ENCODE peak calls at places on chromosomes 13 and 19, in four cellular contexts. K, N, T and E are unnamed samples.

GRCh38 chr19:43774103-43774939 is 6.5 kb downstream of the KCNN4 start:
- DNase-seq in N (no peak), K (no peak), T (peak; percentile 63), E (no peak)

GRCh38 chr13:44710576-44710975 is 134.4 kb upstream of the TSC22D1 start:
- DNase-seq in T (no peak), K (no peak), N (peak; percentile 5), E (no peak)

GRCh38 chr19:46447824-46448223 is 19.1 kb upstream of the PNMA8C start:
- DNase-seq in T (no peak), K (no peak), N (no peak), E (no peak)

GRCh38 chr13:45889582-45890243 is 38.2 kb upstream of the SIAH3 start:
- DNase-seq in N (no peak), K (no peak), T (no peak), E (no peak)

GRCh38 chr19:2495130-2495641 is 19.3 kb downstream of the GADD45B start:
- DNase-seq in T (no peak), K (no peak), N (no peak), E (no peak)

GRCh38 chr19:12778020-12778904 is 2.9 kb upstream of the HOOK2 start:
- DNase-seq in K (no peak), T (no peak), N (no peak), E (no peak)

GRCh38 chr13:112916296-112916695 is 52.7 kb upstream of the MCF2L start:
- DNase-seq in T (no peak), K (no peak), N (no peak), E (no peak)

GRCh38 chr13:35917252-35917941 is 213.8 kb downstream of the DCLK1 start:
- DNase-seq in N (no peak), T (no peak), K (no peak), E (no peak)

GRCh38 chr13:71729441-71729840 is 137.6 kb downstream of the DACH1 start:
- DNase-seq in N (no peak), K (no peak), T (no peak), E (no peak)

GRCh38 chr13:20998649-20999415 is 62.6 kb downstream of the LATS2 start:
- DNase-seq in T (no peak), N (no peak), K (no peak), E (no peak)

GRCh38 chr19:8127311-8127710 is 22.1 kb downstream of the FBN3 start:
- DNase-seq in N (no peak), T (no peak), K (no peak), E (no peak)

GRCh38 chr13:42547615-42548014 is 26.3 kb upstream of the TNFSF11 start:
- DNase-seq in T (no peak), K (no peak), N (no peak), E (no peak)

GRCh38 chr19:814108-815078 is 7.4 kb downstream of the PLPPR3 start:
- DNase-seq in T (no peak), N (no peak), K (no peak), E (no peak)

GRCh38 chr19:13691569-13691968 is 72.8 kb upstream of the MRI1 start:
- DNase-seq in K (no peak), N (no peak), T (no peak), E (no peak)

GRCh38 chr19:4068058-4068966 is 1.6 kb upstream of the ZBTB7A start:
- DNase-seq in N (no peak), K (no peak), T (no peak), E (no peak)

GRCh38 chr19:13068064-13068807 is 34.4 kb downstream of the LYL1 start:
- DNase-seq in K (no peak), N (no peak), T (no peak), E (no peak)

GRCh38 chr19:55637534-55637933 is 3.3 kb upstream of the ZNF580 start:
- DNase-seq in T (no peak), K (no peak), N (no peak), E (no peak)

GRCh38 chr13:103528437-103528836 is 462.2 kb upstream of the SLC10A2 start:
- DNase-seq in T (no peak), N (no peak), K (no peak), E (no peak)

GRCh38 chr13:42101821-42102580 is 53.6 kb downstream of the DGKH start:
- DNase-seq in K (no peak), N (no peak), T (no peak), E (no peak)

GRCh38 chr19:21812448-21812847 is 23.5 kb downstream of the ZNF43 start:
- DNase-seq in T (no peak), N (no peak), K (no peak), E (no peak)

GRCh38 chr13:39559838-39560237 is 43.2 kb downstream of the LHFPL6 start:
- DNase-seq in N (no peak), T (no peak), K (no peak), E (no peak)

GRCh38 chr13:108315273-108315672 is 45.8 kb downstream of the TNFSF13B start:
- DNase-seq in K (no peak), T (no peak), N (peak; percentile 5), E (no peak)

GRCh38 chr13:60152904-60153303 is 10.8 kb downstream of the DIAPH3 start:
- DNase-seq in K (no peak), N (no peak), T (no peak), E (no peak)

GRCh38 chr13:25095862-25096453 is at the start of gene PABPC3:
- DNase-seq in T (no peak), K (no peak), N (no peak), E (no peak)

GRCh38 chr19:1661995-1662394 is 9.6 kb upstream of the TCF3 start:
- DNase-seq in T (no peak), K (no peak), N (no peak), E (no peak)

GRCh38 chr13:35703061-35703460 is 226.6 kb upstream of the MAB21L1 start:
- DNase-seq in T (no peak), K (no peak), N (no peak), E (no peak)

GRCh38 chr13:25806304-25806974 is 245.4 kb downstream of the SHISA2 start:
- DNase-seq in K (no peak), T (no peak), N (peak; percentile 25), E (no peak)

GRCh38 chr13:57832187-57832586 is 200.6 kb downstream of the PCDH17 start:
- DNase-seq in K (no peak), N (no peak), T (no peak), E (no peak)

GRCh38 chr19:18870531-18871172 is 25.3 kb downstream of the CERS1 start:
- DNase-seq in N (no peak), T (no peak), K (no peak), E (no peak)

GRCh38 chr13:46489586-46490023 is 63.4 kb upstream of the LRCH1 start:
- DNase-seq in N (no peak), K (no peak), T (no peak), E (no peak)

GRCh38 chr13:34020388-34020787 is 202.4 kb downstream of the RFC3 start:
- DNase-seq in N (no peak), T (no peak), K (no peak), E (no peak)

GRCh38 chr19:55075366-55075998 is at the start of gene EPS8L1:
- DNase-seq in K (no peak), T (no peak), N (no peak), E (no peak)

GRCh38 chr19:39401549-39402416 is 4.9 kb upstream of the ZFP36 start:
- DNase-seq in T (peak; percentile 96), K (no peak), N (no peak), E (no peak)

GRCh38 chr19:23823952-23824389 is 65.3 kb upstream of the ZNF681 start:
- DNase-seq in T (peak; percentile 9), N (peak; percentile 12), K (peak; percentile 34), E (peak; percentile 33)

GRCh38 chr19:48244289-48244688 is 11.4 kb downstream of the CARD8 start:
- DNase-seq in N (no peak), K (no peak), T (no peak), E (no peak)

GRCh38 chr13:99734013-99734693 is 232.9 kb downstream of the TM9SF2 start:
- DNase-seq in N (no peak), K (no peak), T (no peak), E (no peak)

GRCh38 chr19:35533822-35534521 is 716 bp downstream of the GAPDHS start:
- DNase-seq in N (no peak), T (peak; percentile 23), K (no peak), E (no peak)
- TF ChIP-seq SUZ12 in N (no peak), T (no peak), K (no peak), E (no peak)

DNA sequence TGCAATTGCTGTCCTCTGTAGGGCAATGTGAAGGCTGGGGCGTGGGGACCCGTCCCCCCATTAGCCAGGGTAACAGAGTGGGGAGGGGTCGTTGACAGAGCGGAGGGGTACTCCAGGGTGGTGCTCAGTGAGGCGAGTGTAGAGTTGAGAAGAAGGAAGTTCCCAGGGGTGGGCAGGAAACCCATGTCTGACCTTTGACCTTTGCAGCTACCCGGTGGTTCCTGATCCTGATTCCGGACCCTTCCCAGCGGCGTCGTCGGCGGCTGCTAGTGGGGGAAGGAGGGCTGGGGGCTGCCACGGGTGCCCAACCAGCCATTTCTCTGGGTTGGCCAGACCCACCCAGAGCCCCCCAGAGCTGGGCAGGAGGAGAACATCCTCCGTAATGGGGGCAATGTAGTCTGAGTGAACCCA is 2.1 kb upstream of the PLVAP start:
- DNase-seq in T (no peak), K (no peak), N (no peak), E (no peak)
- H3K4me1 ChIP-seq in T (peaks cover 24% of the 10 kb centered on the region), K (peaks cover 11% of the 10 kb centered on the region), N (peaks cover 15% of the 10 kb centered on the region), E (peaks cover 13% of the 10 kb centered on the region)

DNA sequence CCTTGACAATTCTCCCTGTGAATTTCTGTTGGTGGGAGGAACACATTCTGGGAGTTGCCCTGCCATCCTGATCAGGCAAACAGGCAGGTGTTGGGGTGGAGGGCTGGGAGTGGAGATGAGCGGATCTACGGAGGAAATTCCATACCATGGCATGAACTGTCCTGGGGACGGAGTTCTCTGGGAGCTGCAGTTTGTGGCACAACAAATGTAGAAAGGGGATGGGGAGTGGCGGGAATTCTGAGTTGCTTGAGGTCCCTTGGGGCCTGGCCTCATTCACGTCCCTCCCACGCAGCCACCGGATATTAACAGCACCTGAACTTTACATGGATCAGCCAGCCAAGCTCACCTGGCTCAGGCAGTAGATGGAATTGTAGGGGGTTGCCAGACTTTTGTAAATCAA is 70.0 kb downstream of the CHST8 start:
- DNase-seq in K (no peak), N (no peak), T (no peak), E (no peak)
- TF ChIP-seq ZNF274 in K (no peak), N (no peak), T (no peak), E (no peak)

DNA sequence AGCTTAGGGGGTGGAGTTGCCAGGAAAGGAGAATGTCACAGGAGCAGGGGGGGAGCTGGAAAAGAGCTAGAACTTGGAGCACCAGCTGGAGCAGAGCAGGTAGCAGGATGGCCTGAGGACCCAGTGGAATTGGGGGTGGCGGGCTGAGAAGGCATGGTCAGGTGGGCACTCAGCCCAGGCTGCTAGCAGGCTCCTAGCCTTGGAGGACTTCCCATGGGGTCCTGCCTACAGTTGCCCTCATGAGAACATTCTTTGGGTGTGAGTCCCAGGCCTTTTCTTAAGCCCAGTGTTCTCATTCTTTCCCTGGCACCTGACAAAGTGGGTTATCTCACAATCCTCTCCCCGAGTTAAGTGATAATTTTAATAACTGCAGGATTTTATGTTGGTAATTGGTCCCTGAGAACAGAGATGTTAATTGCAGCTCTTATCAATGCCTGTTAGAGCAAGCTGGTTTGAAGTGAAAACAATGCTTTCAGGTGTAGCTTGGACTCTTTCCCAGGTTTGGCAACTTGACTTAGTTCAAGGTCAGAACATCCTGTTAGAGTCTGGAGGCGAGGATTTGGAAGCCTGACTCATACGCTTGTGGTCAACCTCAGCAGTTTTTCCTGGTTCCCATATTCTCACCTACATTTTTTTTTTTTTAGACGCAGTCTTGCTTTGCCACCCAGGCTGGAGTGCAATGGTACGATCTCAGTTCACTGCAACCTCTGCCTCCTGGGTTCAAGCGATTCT is 18.1 kb upstream of the OLFM4 start:
- DNase-seq in T (peak; percentile 4), K (no peak), N (no peak), E (no peak)
- TF ChIP-seq SUZ12 in T (no peak), K (no peak), N (no peak), E (no peak)

GRCh38 chr13:26954981-26955380 is 194.4 kb upstream of the GPR12 start:
- DNase-seq in K (no peak), N (no peak), T (no peak), E (no peak)
- H3K4me1 ChIP-seq in K (no peaks in the 10 kb centered on the region), N (no peaks in the 10 kb centered on the region), T (peaks cover 87% of the 10 kb centered on the region), E (no peaks in the 10 kb centered on the region)

GRCh38 chr13:50323440-50324070 is 308.3 kb downstream of the KCNRG start:
- DNase-seq in T (no peak), N (no peak), K (no peak), E (no peak)
- TF ChIP-seq ZNF274 in T (no peak), N (no peak), K (no peak), E (no peak)